ENCODE peak calls at places on chromosomes 2 and 18, in six cellular contexts. Y, D, R, T, K and L are unnamed samples.
A peak's percentile ranks its signal among the peaks of the same experiment; 100 is the strongest.

GRCh38 chr2:108133457-108133856 is 106.3 kb upstream of the SULT1C3 start:
- DNase-seq in D (no peak), R (no peak), K (no peak), Y (no peak), T (no peak), L (no peak)

GRCh38 chr2:134276381-134277172 is 22.7 kb downstream of the MGAT5 start:
- DNase-seq in Y (no peak), K (no peak), T (no peak), D (no peak), R (no peak), L (no peak)

GRCh38 chr2:119644186-119644585 is 34.8 kb upstream of the TMEM177 start:
- DNase-seq in D (no peak), K (no peak), R (no peak), Y (no peak), T (peak; percentile 72), L (no peak)

GRCh38 chr2:52805901-52806410 is 961.6 kb upstream of the CHAC2 start:
- DNase-seq in D (no peak), R (no peak), K (no peak), T (no peak), Y (no peak), L (no peak)

GRCh38 chr2:209387389-209387788 is 36.5 kb upstream of the MAP2 start:
- DNase-seq in K (no peak), R (no peak), T (no peak), Y (no peak), D (no peak), L (no peak)

GRCh38 chr2:240413813-240414429 is 21.5 kb upstream of the GPC1 start:
- DNase-seq in K (no peak), Y (no peak), T (no peak), R (no peak), D (no peak), L (no peak)

GRCh38 chr2:101047075-101047766 is 45.1 kb downstream of the RPL31 start:
- DNase-seq in T (peak; percentile 79), R (no peak), K (no peak), Y (peak; percentile 36), D (no peak), L (no peak)

GRCh38 chr18:36655894-36656293 is 172.9 kb downstream of the TPGS2 start:
- DNase-seq in R (no peak), D (no peak), T (no peak), Y (no peak), K (no peak), L (no peak)

GRCh38 chr2:229087843-229088520 is 183.1 kb downstream of the PID1 start:
- DNase-seq in R (no peak), D (no peak), K (no peak), Y (no peak), T (no peak), L (no peak)

GRCh38 chr2:173854840-173855239 is 110.3 kb downstream of the SP3 start:
- DNase-seq in K (no peak), T (peak; percentile 7), R (no peak), D (no peak), Y (peak; percentile 9), L (peak; percentile 49)

GRCh38 chr18:21051615-21052014 is 60.0 kb downstream of the ROCK1 start:
- DNase-seq in D (no peak), Y (no peak), T (no peak), R (no peak), K (no peak), L (no peak)

GRCh38 chr18:45324081-45324480 is 291.2 kb upstream of the SLC14A2 start:
- DNase-seq in Y (no peak), T (no peak), K (no peak), R (no peak), D (no peak), L (no peak)

GRCh38 chr2:85344356-85344954 is 9.9 kb downstream of the RETSAT start:
- DNase-seq in R (no peak), K (no peak), T (no peak), Y (no peak), D (no peak), L (no peak)

GRCh38 chr18:49849331-49850217 is 36.2 kb upstream of the ACAA2 start:
- DNase-seq in R (peak; percentile 42), D (peak; percentile 26), K (no peak), T (peak; percentile 80), Y (peak; percentile 92), L (peak; percentile 25)

GRCh38 chr2:187143537-187143936 is 294.6 kb upstream of the ZSWIM2 start:
- DNase-seq in K (no peak), D (no peak), T (no peak), Y (no peak), R (no peak), L (no peak)

GRCh38 chr2:33011941-33012340 is 65.2 kb downstream of the LTBP1 start:
- DNase-seq in T (no peak), D (no peak), Y (no peak), R (no peak), K (no peak), L (no peak)

GRCh38 chr2:127675335-127676261 is at the start of gene LIMS2:
- DNase-seq in Y (peak; percentile 49), D (no peak), T (peak; percentile 36), K (no peak), R (no peak), L (no peak)

GRCh38 chr2:50374117-50374516 is 657.8 kb downstream of the NRXN1 start:
- DNase-seq in T (no peak), D (no peak), K (no peak), Y (no peak), R (no peak), L (no peak)

GRCh38 chr2:42228101-42228500 is 58.9 kb downstream of the EML4 start:
- DNase-seq in Y (no peak), D (no peak), K (no peak), T (no peak), R (no peak), L (no peak)

GRCh38 chr2:5365871-5366461 is 326.2 kb upstream of the SOX11 start:
- DNase-seq in T (peak; percentile 7), Y (peak; percentile 25), D (peak; percentile 78), R (peak; percentile 62), K (no peak), L (peak; percentile 78)

GRCh38 chr2:10447300-10448207 is 573 bp downstream of the ODC1 start:
- DNase-seq in R (peak; percentile 38), T (peak; percentile 61), Y (peak; percentile 25), D (peak; percentile 80), K (peak; percentile 15), L (no peak)

GRCh38 chr2:64943387-64944150 is 45.6 kb upstream of the SLC1A4 start:
- DNase-seq in Y (peak; percentile 40), T (no peak), D (no peak), R (peak; percentile 97), K (no peak), L (peak; percentile 69)

GRCh38 chr2:97765933-97766332 is 52.6 kb downstream of the ZAP70 start:
- DNase-seq in D (no peak), K (no peak), T (no peak), R (no peak), Y (no peak), L (no peak)

GRCh38 chr18:864872-865273 is 39.8 kb upstream of the ADCYAP1 start:
- DNase-seq in K (no peak), T (peak; percentile 60), D (peak; percentile 78), R (peak; percentile 60), Y (peak; percentile 30), L (peak; percentile 78)
- TF ChIP-seq POLR2A in K (no peak), T (no peak), D (no peak), R (no peak), Y (no peak), L (no peak)

DNA sequence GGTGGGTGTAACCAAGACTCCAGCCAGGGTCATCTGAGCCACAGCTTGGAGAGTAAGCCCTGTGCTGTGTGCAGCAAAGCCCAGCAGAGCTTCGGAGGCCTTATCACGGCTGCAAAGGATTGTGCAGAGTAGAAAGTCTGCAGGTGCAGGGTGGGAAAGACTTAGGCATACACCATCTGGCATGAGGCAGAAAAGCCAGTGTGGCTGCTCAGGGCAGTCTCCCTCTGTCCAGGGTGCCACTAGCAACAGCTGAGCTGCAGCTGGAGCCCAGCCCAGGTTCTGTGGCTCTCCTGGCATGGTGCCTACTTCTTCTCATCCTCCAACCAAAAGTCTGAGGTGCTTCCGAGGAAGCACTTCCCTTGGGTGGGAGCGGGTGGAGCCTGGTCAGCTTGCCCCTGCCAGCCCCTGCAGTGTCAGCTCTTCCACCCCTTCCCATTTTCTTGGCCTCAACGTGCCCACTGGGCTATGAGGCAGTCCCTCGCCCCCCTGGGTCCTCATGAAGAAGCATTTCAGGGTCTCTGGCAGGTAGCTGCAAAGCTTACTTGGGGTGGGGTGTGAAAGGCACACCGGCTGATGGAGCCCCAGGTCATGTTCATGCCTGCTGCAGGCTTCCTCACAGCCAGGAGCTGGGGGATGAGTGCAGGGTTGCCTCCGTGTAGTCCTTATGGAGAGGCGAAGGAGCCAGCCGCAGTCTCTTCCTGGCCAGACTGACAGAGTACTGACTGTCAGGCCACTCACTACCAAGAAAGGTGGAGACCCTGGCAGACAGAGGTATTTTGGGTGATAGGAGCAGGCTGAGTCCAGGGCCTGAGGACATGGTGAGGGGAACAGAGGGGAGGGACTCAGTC is 4.8 kb downstream of the AMER3 start:
- DNase-seq in Y (no peak), R (no peak), K (no peak), D (no peak), T (no peak), L (no peak)
- TF ChIP-seq MYC in Y (no peak), R (no peak), K (no peak), D (no peak), T (no peak), L (no peak)

GRCh38 chr2:18271370-18272147 is 288.9 kb downstream of the RDH14 start:
- DNase-seq in D (no peak), Y (no peak), T (no peak), R (no peak), K (no peak), L (no peak)

GRCh38 chr2:18268400-18268799 is 292.1 kb downstream of the RDH14 start:
- DNase-seq in T (peak; percentile 32), D (no peak), K (no peak), Y (no peak), R (no peak), L (no peak)

GRCh38 chr2:18273205-18273604 is 287.2 kb downstream of the RDH14 start:
- DNase-seq in D (no peak), R (no peak), Y (no peak), K (no peak), T (no peak), L (no peak)

GRCh38 chr2:18267501-18267900 is 293.0 kb downstream of the RDH14 start:
- DNase-seq in D (no peak), K (no peak), T (no peak), R (no peak), Y (no peak), L (no peak)

GRCh38 chr2:18272148-18272494 is 288.3 kb downstream of the RDH14 start:
- DNase-seq in T (no peak), R (no peak), Y (no peak), K (no peak), D (no peak), L (no peak)
- TF ChIP-seq MAX in T (no peak), R (no peak), Y (no peak), K (no peak), D (no peak), L (no peak)

DNA sequence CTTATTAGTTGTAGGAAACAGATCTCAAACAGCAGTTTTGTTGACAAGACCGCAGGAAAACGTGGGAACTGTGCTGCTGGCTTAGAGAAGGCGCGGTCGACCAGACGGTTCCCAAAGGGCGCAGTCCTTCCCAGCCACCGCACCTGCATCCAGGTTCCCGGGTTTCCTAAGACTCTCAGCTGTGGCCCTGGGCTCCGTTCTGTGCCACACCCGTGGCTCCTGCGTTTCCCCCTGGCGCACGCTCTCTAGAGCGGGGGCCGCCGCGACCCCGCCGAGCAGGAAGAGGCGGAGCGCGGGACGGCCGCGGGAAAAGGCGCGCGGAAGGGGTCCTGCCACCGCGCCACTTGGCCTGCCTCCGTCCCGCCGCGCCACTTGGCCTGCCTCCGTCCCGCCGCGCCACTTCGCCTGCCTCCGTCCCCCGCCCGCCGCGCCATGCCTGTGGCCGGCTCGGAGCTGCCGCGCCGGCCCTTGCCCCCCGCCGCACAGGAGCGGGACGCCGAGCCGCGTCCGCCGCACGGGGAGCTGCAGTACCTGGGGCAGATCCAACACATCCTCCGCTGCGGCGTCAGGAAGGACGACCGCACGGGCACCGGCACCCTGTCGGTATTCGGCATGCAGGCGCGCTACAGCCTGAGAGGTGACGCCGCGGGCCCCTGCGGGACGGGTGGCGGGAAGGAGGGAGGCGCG is at the start of gene TYMS:
- DNase-seq in R (peak; percentile 55), Y (peak; percentile 81), D (peak; percentile 83), K (no peak), T (peak; percentile 58), L (peak; percentile 92)
- TF ChIP-seq POLR2A in R (no peak), Y (no peak), D (peak; percentile 38), K (peak; percentile 81), T (peak; percentile 72), L (peak; percentile 56)